ENCODE peak calls at places on chromosomes 5 and 9, in ten cellular contexts. M, A, S, B, L, I, V, D, Z and K are unnamed samples. For H3K36me3 and H3K4me1, the result is how much of the 10 kb centered on the place peaks cover.

GRCh38 chr5:80912479-80912878 is 47.7 kb upstream of the RASGRF2 start:
- DNase-seq in M (no peak), A (no peak), S (no peak), B (no peak), L (no peak), I (no peak), V (no peak), D (no peak), Z (no peak), K (no peak)

GRCh38 chr5:37786855-37787254 is 53.0 kb downstream of the GDNF start:
- DNase-seq in M (no peak), A (no peak), S (no peak), B (peak), L (no peak), I (peak), V (no peak), D (no peak), Z (no peak), K (no peak)

GRCh38 chr9:137705443-137705863 is 86.6 kb downstream of the EHMT1 start:
- DNase-seq in M (no peak), A (no peak), S (no peak), B (no peak), L (no peak), I (no peak), V (no peak), D (no peak), Z (no peak), K (no peak)

GRCh38 chr9:127976498-127976897 is 4.3 kb downstream of the EEIG1 start:
- DNase-seq in M (no peak), A (no peak), S (peak), B (no peak), L (peak), I (no peak), V (no peak), D (peak), Z (no peak), K (no peak)

GRCh38 chr5:179613460-179614071 is 9.9 kb downstream of the HNRNPH1 start:
- DNase-seq in M (no peak), A (no peak), S (no peak), B (no peak), L (no peak), I (no peak), V (no peak), D (no peak), Z (no peak), K (no peak)

GRCh38 chr5:59066367-59067163 is 483.7 kb downstream of the RAB3C start:
- DNase-seq in M (no peak), A (no peak), S (no peak), B (no peak), L (no peak), I (peak), V (no peak), D (no peak), Z (no peak), K (no peak)

GRCh38 chr9:3875371-3876132 is 349.8 kb upstream of the RFX3 start:
- DNase-seq in M (no peak), A (no peak), S (no peak), B (no peak), L (no peak), I (peak), V (no peak), D (no peak), Z (no peak), K (no peak)

GRCh38 chr9:437066-438015 is 222.7 kb downstream of the DOCK8 start:
- DNase-seq in M (no peak), A (no peak), S (no peak), B (no peak), L (no peak), I (peak), V (no peak), D (no peak), Z (no peak), K (no peak)

GRCh38 chr9:97696025-97696822 is 916 bp downstream of the XPA start:
- DNase-seq in M (no peak), A (peak), S (no peak), B (no peak), L (no peak), I (peak), V (no peak), D (no peak), Z (no peak), K (no peak)

GRCh38 chr9:136643596-136644342 is 18.9 kb upstream of the EGFL7 start:
- DNase-seq in M (no peak), A (no peak), S (no peak), B (no peak), L (no peak), I (no peak), V (no peak), D (no peak), Z (peak), K (no peak)

GRCh38 chr5:3600106-3600997 is 4.7 kb downstream of the IRX1 start:
- DNase-seq in M (no peak), A (no peak), S (no peak), B (no peak), L (no peak), I (no peak), V (no peak), D (peak), Z (peak), K (no peak)

GRCh38 chr9:36154213-36154952 is 14.8 kb upstream of the CCIN start:
- DNase-seq in M (no peak), A (no peak), S (no peak), B (no peak), L (peak), I (peak), V (peak), D (no peak), Z (no peak), K (no peak)

GRCh38 chr9:134187821-134188420 is 23.6 kb upstream of the RNU6ATAC start:
- DNase-seq in M (no peak), A (no peak), S (no peak), B (peak), L (no peak), I (no peak), V (peak), D (peak), Z (no peak), K (no peak)

GRCh38 chr5:35198096-35198495 is 32.2 kb downstream of the PRLR start:
- DNase-seq in M (peak), A (peak), S (peak), B (peak), L (peak), I (peak), V (peak), D (peak), Z (no peak), K (no peak)

GRCh38 chr5:172058088-172058487 is 51.6 kb upstream of the FBXW11 start:
- DNase-seq in M (no peak), A (no peak), S (no peak), B (no peak), L (no peak), I (no peak), V (no peak), D (no peak), Z (no peak), K (no peak)
- H3K36me3 ChIP-seq in M (under half), A (under half), S (half or more), B (under half), L (under half), I (under half), V (under half), D (half or more), Z (under half), K (under half)

DNA sequence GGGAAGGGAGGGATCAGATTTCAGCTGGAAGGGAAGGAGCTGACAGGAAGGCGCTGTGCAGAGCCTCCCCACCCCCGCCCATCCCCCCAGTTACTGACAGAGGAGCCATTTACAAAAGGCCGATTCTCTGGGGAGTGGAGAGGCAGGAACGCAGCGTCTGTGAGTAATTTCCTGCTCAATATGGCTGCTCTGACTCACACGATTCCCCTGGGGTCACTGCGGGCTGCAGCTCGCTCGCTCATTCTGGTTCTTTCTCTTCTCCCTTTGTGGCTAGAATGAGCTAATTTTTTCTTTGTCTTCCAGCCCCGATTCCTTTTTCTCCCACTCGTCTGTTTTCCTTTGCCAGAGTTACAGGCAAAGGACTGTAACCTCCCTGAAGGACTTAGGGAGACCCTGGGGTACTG is 28.8 kb downstream of the PTPA start:
- DNase-seq in M (peak), A (peak), S (peak), B (peak), L (peak), I (peak), V (peak), D (peak), Z (no peak), K (peak)
- H3K4me1 ChIP-seq in M (under half), A (half or more), S (half or more), B (half or more), L (half or more), I (under half), V (under half), D (half or more), Z (under half), K (half or more)

DNA sequence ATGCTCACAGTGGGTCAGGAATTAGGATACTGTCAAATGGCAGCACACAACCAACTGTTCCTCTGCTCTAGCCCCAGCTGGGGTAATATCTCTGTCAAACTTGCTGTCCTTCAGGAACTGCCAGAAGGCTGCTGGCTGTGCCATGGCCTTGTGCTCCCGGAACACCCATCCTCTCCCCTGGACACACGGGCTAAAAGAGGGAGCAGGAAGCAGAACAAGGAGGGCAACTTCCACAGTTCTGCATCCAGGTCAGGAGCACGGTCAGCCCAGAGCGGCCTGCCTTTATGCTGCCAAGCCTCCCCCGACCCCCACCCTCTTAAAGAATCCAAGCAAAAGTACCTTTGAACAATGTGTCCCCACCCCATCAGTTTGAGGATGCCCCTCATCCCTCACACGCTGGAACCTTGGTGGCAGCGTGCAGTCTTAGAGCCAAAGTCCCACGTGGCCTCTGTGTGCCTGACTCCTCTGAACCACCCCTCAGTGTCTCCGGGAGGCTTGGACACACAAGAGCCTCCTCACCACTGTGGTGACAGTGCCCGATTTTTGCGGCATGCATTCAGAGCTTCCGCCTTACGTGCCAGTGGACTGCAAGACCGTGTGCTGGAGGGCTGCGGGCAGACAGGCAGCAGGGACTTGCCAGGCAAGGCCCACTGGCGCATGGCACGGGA is 60.7 kb downstream of the PSMB7 start:
- DNase-seq in M (no peak), A (no peak), S (no peak), B (no peak), L (no peak), I (no peak), V (no peak), D (no peak), Z (no peak), K (no peak)
- TF ChIP-seq POLR2A in M (no peak), A (no peak), S (no peak), B (no peak), L (no peak), I (no peak), V (no peak), D (no peak), Z (no peak), K (no peak)

DNA sequence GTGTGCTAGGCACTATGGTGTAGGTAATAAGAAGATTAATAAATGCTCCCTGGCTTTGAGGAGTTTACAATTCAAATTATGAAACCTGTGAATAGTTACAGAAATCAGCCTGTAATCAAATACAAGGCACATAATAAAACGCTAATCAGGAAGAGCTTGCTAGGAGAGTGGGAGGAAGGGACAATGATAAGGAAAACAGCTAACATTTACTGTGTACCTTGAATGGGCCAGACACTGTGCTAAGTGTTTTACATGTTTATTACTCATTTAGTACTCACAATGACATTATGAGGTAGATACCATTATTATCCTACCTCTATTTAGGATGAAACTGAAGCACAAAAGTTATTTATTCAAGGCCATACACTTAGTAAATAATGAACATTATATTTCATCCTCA is 36.1 kb downstream of the AFF4 start:
- DNase-seq in M (no peak), A (no peak), S (no peak), B (no peak), L (no peak), I (no peak), V (no peak), D (no peak), Z (no peak), K (no peak)
- H3K36me3 ChIP-seq in M (under half), A (half or more), S (half or more), B (half or more), L (under half), I (under half), V (under half), D (half or more), Z (under half), K (half or more)